ENCODE peak calls at places on chromosomes 16 and 17, in five cellular contexts. A, W, P, S and G are unnamed samples.
A peak's percentile ranks its signal among the peaks of the same experiment; 100 is the strongest.

GRCh38 chr16:57240872-57241271 is 4.2 kb upstream of the ARL2BP start:
- DNase-seq in A (no peak), W (no peak), P (no peak), S (no peak), G (no peak)

GRCh38 chr17:44623070-44623725 is 33.1 kb upstream of the MEIOC start:
- DNase-seq in A (no peak), W (no peak), P (no peak), S (no peak), G (no peak)

GRCh38 chr17:78966123-78966813 is 13.5 kb downstream of the LGALS3BP start:
- DNase-seq in A (no peak), W (no peak), P (no peak), S (no peak), G (no peak)

GRCh38 chr16:24734382-24734781 is 4.9 kb downstream of the TNRC6A start:
- DNase-seq in A (no peak), W (no peak), P (no peak), S (no peak), G (no peak)

GRCh38 chr16:56334761-56335160 is 90.6 kb downstream of the AMFR start:
- DNase-seq in A (no peak), W (no peak), P (no peak), S (no peak), G (no peak)

GRCh38 chr17:41524261-41524660 is 3.8 kb downstream of the KRT19 start:
- DNase-seq in A (no peak), W (no peak), P (no peak), S (no peak), G (no peak)

GRCh38 chr17:75457047-75457654 is 716 bp downstream of the TMEM94 start:
- DNase-seq in A (peak; percentile 5), W (no peak), P (no peak), S (no peak), G (no peak)

GRCh38 chr16:2912330-2913199 is 834 bp downstream of the FLYWCH1 start:
- DNase-seq in A (no peak), W (no peak), P (no peak), S (no peak), G (no peak)

GRCh38 chr16:4320030-4320429 is 4.2 kb downstream of the GLIS2 start:
- DNase-seq in A (no peak), W (no peak), P (peak; percentile 70), S (no peak), G (no peak)

GRCh38 chr16:19751478-19751877 is 33.4 kb downstream of the IQCK start:
- DNase-seq in A (no peak), W (no peak), P (no peak), S (no peak), G (no peak)

GRCh38 chr17:70080541-70081347 is 5.7 kb downstream of the KCNJ16 start:
- DNase-seq in A (no peak), W (no peak), P (no peak), S (no peak), G (no peak)

GRCh38 chr17:64180089-64180488 is 50.1 kb upstream of the ERN1 start:
- DNase-seq in A (no peak), W (no peak), P (no peak), S (no peak), G (no peak)

GRCh38 chr17:44308320-44308818 is at the start of gene RUNDC3A:
- DNase-seq in A (peak; percentile 86), W (peak; percentile 98), P (no peak), S (peak; percentile 67), G (peak; percentile 78)

GRCh38 chr17:58375216-58375615 is 23.2 kb upstream of the SUPT4H1 start:
- DNase-seq in A (no peak), W (no peak), P (no peak), S (no peak), G (no peak)

GRCh38 chr17:77531002-77531401 is 390.2 kb downstream of the SEC14L1 start:
- DNase-seq in A (no peak), W (no peak), P (no peak), S (no peak), G (no peak)

GRCh38 chr17:5541610-5542202 is 42.6 kb downstream of the NLRP1 start:
- DNase-seq in A (no peak), W (no peak), P (no peak), S (no peak), G (no peak)

GRCh38 chr16:56370836-56371235 is 54.5 kb downstream of the AMFR start:
- DNase-seq in A (no peak), W (no peak), P (no peak), S (no peak), G (no peak)

GRCh38 chr17:78231991-78232759 is 744 bp downstream of the TMEM235 start:
- DNase-seq in A (no peak), W (no peak), P (peak; percentile 63), S (no peak), G (no peak)

GRCh38 chr17:63349478-63350000 is 96.6 kb downstream of the CYB561 start:
- DNase-seq in A (no peak), W (no peak), P (no peak), S (no peak), G (no peak)

GRCh38 chr17:36657763-36658490 is 56.5 kb downstream of the MRM1 start:
- DNase-seq in A (no peak), W (no peak), P (no peak), S (no peak), G (no peak)

GRCh38 chr16:20383106-20384029 is 21.2 kb downstream of the PDILT start:
- DNase-seq in A (peak; percentile 9), W (peak; percentile 14), P (no peak), S (peak; percentile 6), G (no peak)

GRCh38 chr16:11412965-11413887 is 68.0 kb downstream of the RMI2 start:
- DNase-seq in A (no peak), W (no peak), P (no peak), S (no peak), G (no peak)

GRCh38 chr16:82651921-82652601 is 25.3 kb downstream of the CDH13 start:
- DNase-seq in A (no peak), W (no peak), P (no peak), S (no peak), G (no peak)

GRCh38 chr16:13391337-13391736 is 489.9 kb downstream of the SHISA9 start:
- DNase-seq in A (no peak), W (no peak), P (no peak), S (no peak), G (no peak)

GRCh38 chr17:36687736-36688135 is 86.4 kb downstream of the MRM1 start:
- DNase-seq in A (no peak), W (no peak), P (no peak), S (no peak), G (no peak)

GRCh38 chr16:84199861-84200260 is 8.9 kb downstream of the ADAD2 start:
- DNase-seq in A (no peak), W (peak; percentile 54), P (no peak), S (no peak), G (no peak)

GRCh38 chr17:8124350-8125195 is 667 bp upstream of the HES7 start:
- DNase-seq in A (no peak), W (no peak), P (no peak), S (no peak), G (no peak)

GRCh38 chr16:1093284-1094123 is 2.5 kb downstream of the C1QTNF8 start:
- DNase-seq in A (no peak), W (no peak), P (no peak), S (no peak), G (no peak)

GRCh38 chr17:8799001-8799850 is at the start of gene MFSD6L:
- DNase-seq in A (no peak), W (no peak), P (no peak), S (no peak), G (no peak)

GRCh38 chr17:17516941-17517720 is 20.9 kb upstream of the RASD1 start:
- DNase-seq in A (no peak), W (no peak), P (no peak), S (no peak), G (no peak)

GRCh38 chr17:81322271-81323082 is 27.4 kb upstream of the SLC38A10 start:
- DNase-seq in A (peak; percentile 17), W (peak; percentile 68), P (no peak), S (no peak), G (no peak)

GRCh38 chr16:55120408-55120807 is 189.7 kb downstream of the IRX5 start:
- DNase-seq in A (no peak), W (no peak), P (no peak), S (no peak), G (no peak)

GRCh38 chr17:21046215-21046614 is 3.4 kb upstream of the USP22 start:
- DNase-seq in A (no peak), W (no peak), P (no peak), S (no peak), G (no peak)

GRCh38 chr17:76475302-76475701 is 7.9 kb downstream of the AANAT start:
- DNase-seq in A (no peak), W (no peak), P (no peak), S (no peak), G (no peak)